ENCODE peak calls at places on chromosomes 11 and 22, in seven cellular contexts. One of them, this sample, is unnamed.

GRCh38 chr11:62918531-62918930 is 2.6 kb downstream of the CHRM1 start:
- DNase-seq in mesendoderm: peak; percentile 78
- DNase-seq in aorta: no peak
- DNase-seq in left ventricle myocardium inferior: no peak
- DNase-seq in astrocyte of the spinal cord: no peak
- DNase-seq in NB4: no peak
- DNase-seq in ovary: no peak
- DNase-seq in this sample: no peak

GRCh38 chr11:16867097-16867496 is 128.7 kb downstream of the C11orf58 start:
- DNase-seq in ovary: no peak
- DNase-seq in mesendoderm: peak; percentile 57
- DNase-seq in astrocyte of the spinal cord: no peak
- DNase-seq in left ventricle myocardium inferior: no peak
- DNase-seq in aorta: no peak
- DNase-seq in NB4: no peak
- DNase-seq in this sample: no peak

GRCh38 chr11:67364169-67364568 is 9.2 kb downstream of the CLCF1 start:
- DNase-seq in NB4: no peak
- DNase-seq in mesendoderm: no peak
- DNase-seq in ovary: no peak
- DNase-seq in aorta: no peak
- DNase-seq in left ventricle myocardium inferior: no peak
- DNase-seq in astrocyte of the spinal cord: no peak
- DNase-seq in this sample: no peak

GRCh38 chr11:2685566-2686359 is 14.0 kb downstream of the KCNQ1OT1 start:
- DNase-seq in left ventricle myocardium inferior: no peak
- DNase-seq in mesendoderm: no peak
- DNase-seq in ovary: no peak
- DNase-seq in NB4: no peak
- DNase-seq in astrocyte of the spinal cord: no peak
- DNase-seq in aorta: peak; percentile 32
- DNase-seq in this sample: no peak

GRCh38 chr22:45823331-45823730 is 151.7 kb downstream of the ATXN10 start:
- DNase-seq in astrocyte of the spinal cord: no peak
- DNase-seq in left ventricle myocardium inferior: no peak
- DNase-seq in NB4: no peak
- DNase-seq in ovary: no peak
- DNase-seq in aorta: no peak
- DNase-seq in mesendoderm: no peak
- DNase-seq in this sample: no peak

GRCh38 chr11:13292970-13293369 is 15.4 kb downstream of the BMAL1 start:
- DNase-seq in left ventricle myocardium inferior: no peak
- DNase-seq in NB4: no peak
- DNase-seq in aorta: no peak
- DNase-seq in mesendoderm: peak; percentile 65
- DNase-seq in ovary: no peak
- DNase-seq in astrocyte of the spinal cord: no peak
- DNase-seq in this sample: no peak

GRCh38 chr22:23152238-23153114 is 7.2 kb downstream of the RAB36 start:
- DNase-seq in NB4: peak; percentile 37
- DNase-seq in aorta: no peak
- DNase-seq in astrocyte of the spinal cord: no peak
- DNase-seq in left ventricle myocardium inferior: no peak
- DNase-seq in ovary: no peak
- DNase-seq in mesendoderm: no peak
- DNase-seq in this sample: no peak

GRCh38 chr11:94325681-94326080 is 21.3 kb downstream of the IZUMO1R start:
- DNase-seq in ovary: no peak
- DNase-seq in left ventricle myocardium inferior: no peak
- DNase-seq in NB4: peak; percentile 72
- DNase-seq in aorta: no peak
- DNase-seq in astrocyte of the spinal cord: no peak
- DNase-seq in mesendoderm: peak; percentile 83
- DNase-seq in this sample: peak; percentile 50

GRCh38 chr11:93652161-93652597 is 9.3 kb upstream of the CEP295 start:
- DNase-seq in NB4: peak; percentile 69
- DNase-seq in ovary: no peak
- DNase-seq in astrocyte of the spinal cord: peak; percentile 60
- DNase-seq in mesendoderm: peak; percentile 44
- DNase-seq in aorta: no peak
- DNase-seq in left ventricle myocardium inferior: no peak
- DNase-seq in this sample: no peak

GRCh38 chr11:35427158-35427557 is 7.8 kb upstream of the SLC1A2 start:
- DNase-seq in ovary: no peak
- DNase-seq in astrocyte of the spinal cord: peak; percentile 82
- DNase-seq in aorta: no peak
- DNase-seq in mesendoderm: no peak
- DNase-seq in left ventricle myocardium inferior: peak; percentile 27
- DNase-seq in NB4: no peak
- DNase-seq in this sample: no peak

GRCh38 chr22:48670317-48670716 is 1157.4 kb downstream of the BRD1 start:
- DNase-seq in ovary: no peak
- DNase-seq in astrocyte of the spinal cord: no peak
- DNase-seq in aorta: no peak
- DNase-seq in mesendoderm: no peak
- DNase-seq in left ventricle myocardium inferior: no peak
- DNase-seq in NB4: no peak
- DNase-seq in this sample: no peak

GRCh38 chr11:33761471-33761870 is 12.8 kb downstream of the FBXO3 start:
- DNase-seq in aorta: no peak
- DNase-seq in ovary: no peak
- DNase-seq in left ventricle myocardium inferior: no peak
- DNase-seq in mesendoderm: no peak
- DNase-seq in astrocyte of the spinal cord: no peak
- DNase-seq in NB4: no peak
- DNase-seq in this sample: no peak

GRCh38 chr22:45023431-45023830 is 13.6 kb upstream of the PHF21B start:
- DNase-seq in mesendoderm: no peak
- DNase-seq in ovary: no peak
- DNase-seq in NB4: no peak
- DNase-seq in left ventricle myocardium inferior: no peak
- DNase-seq in astrocyte of the spinal cord: no peak
- DNase-seq in aorta: no peak
- DNase-seq in this sample: no peak

GRCh38 chr11:132312161-132312560 is 941.7 kb downstream of the NTM start:
- DNase-seq in ovary: no peak
- DNase-seq in NB4: peak; percentile 4
- DNase-seq in aorta: no peak
- DNase-seq in astrocyte of the spinal cord: peak; percentile 82
- DNase-seq in left ventricle myocardium inferior: no peak
- DNase-seq in mesendoderm: no peak
- DNase-seq in this sample: no peak

GRCh38 chr11:72144807-72145565 is 9.5 kb downstream of the FOLR3 start:
- DNase-seq in NB4: no peak
- DNase-seq in ovary: no peak
- DNase-seq in aorta: no peak
- DNase-seq in mesendoderm: no peak
- DNase-seq in astrocyte of the spinal cord: peak; percentile 36
- DNase-seq in left ventricle myocardium inferior: no peak
- DNase-seq in this sample: no peak

GRCh38 chr11:114358711-114359110 is 41.6 kb downstream of the C11orf71 start:
- DNase-seq in left ventricle myocardium inferior: no peak
- DNase-seq in aorta: no peak
- DNase-seq in NB4: peak; percentile 48
- DNase-seq in astrocyte of the spinal cord: no peak
- DNase-seq in ovary: no peak
- DNase-seq in mesendoderm: no peak
- DNase-seq in this sample: no peak

GRCh38 chr11:36492724-36493304 is 17.3 kb downstream of the TRAF6 start:
- DNase-seq in NB4: peak; percentile 70
- DNase-seq in ovary: no peak
- DNase-seq in left ventricle myocardium inferior: no peak
- DNase-seq in astrocyte of the spinal cord: peak; percentile 57
- DNase-seq in aorta: no peak
- DNase-seq in mesendoderm: peak; percentile 54
- DNase-seq in this sample: peak; percentile 23

GRCh38 chr22:29638678-29639077 is 35.2 kb downstream of the NF2 start:
- DNase-seq in ovary: no peak
- DNase-seq in aorta: no peak
- DNase-seq in left ventricle myocardium inferior: no peak
- DNase-seq in mesendoderm: no peak
- DNase-seq in NB4: no peak
- DNase-seq in astrocyte of the spinal cord: no peak
- DNase-seq in this sample: no peak

GRCh38 chr11:80637011-80637410 is 1196.2 kb upstream of the TENM4 start:
- DNase-seq in NB4: no peak
- DNase-seq in aorta: no peak
- DNase-seq in left ventricle myocardium inferior: no peak
- DNase-seq in astrocyte of the spinal cord: no peak
- DNase-seq in mesendoderm: no peak
- DNase-seq in ovary: no peak
- DNase-seq in this sample: no peak

GRCh38 chr11:67281552-67282150 is 7.5 kb upstream of the ANKRD13D start:
- DNase-seq in aorta: peak; percentile 46
- DNase-seq in NB4: no peak
- DNase-seq in left ventricle myocardium inferior: no peak
- DNase-seq in astrocyte of the spinal cord: no peak
- DNase-seq in ovary: peak; percentile 33
- DNase-seq in mesendoderm: no peak
- DNase-seq in this sample: no peak

DNA sequence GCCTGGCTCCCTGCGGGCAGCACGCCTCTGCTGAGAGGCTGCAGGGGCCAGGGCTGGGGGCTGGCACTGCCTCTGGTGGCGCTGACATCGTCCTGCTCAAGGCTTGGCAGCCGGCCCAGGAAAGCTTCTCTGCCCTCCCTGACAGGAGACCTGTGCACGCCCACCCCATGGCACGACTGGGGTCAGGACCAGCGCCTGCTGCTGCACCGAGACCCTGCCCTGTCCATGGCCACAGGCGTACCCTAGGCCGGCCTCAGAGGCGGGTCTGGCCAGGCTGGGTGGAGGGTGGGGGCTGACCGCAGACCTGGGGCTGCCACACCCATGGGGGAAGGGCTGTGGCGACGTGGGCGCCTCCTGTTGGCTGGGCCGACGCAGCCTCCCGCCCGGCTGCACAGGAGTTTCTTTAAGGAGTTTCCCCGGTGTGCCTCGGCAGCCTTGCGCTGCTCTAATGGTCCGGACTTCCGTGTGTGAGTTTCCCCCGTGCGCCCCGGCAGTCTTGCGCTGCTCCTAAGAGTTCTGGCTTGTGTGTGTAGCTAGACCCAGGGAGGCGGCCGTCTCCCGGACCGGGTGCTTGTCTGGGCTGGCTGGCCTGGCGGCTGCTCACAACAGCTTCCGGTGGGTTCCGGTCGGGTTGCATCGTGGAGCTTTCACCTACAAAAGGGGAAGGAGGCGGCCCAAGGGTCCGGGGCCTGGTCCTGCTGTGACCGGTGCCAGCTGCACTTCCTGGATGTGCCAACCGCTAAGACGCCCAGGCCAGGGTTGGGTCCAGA is 4.7 kb downstream of the TRABD start:
- DNase-seq in aorta: peak; percentile 90
- DNase-seq in astrocyte of the spinal cord: peak; percentile 55
- DNase-seq in NB4: peak; percentile 91
- DNase-seq in ovary: peak; percentile 79
- DNase-seq in mesendoderm: peak; percentile 75
- DNase-seq in left ventricle myocardium inferior: peak; percentile 84
- DNase-seq in this sample: peak; percentile 72
- H3K4me3 ChIP-seq in aorta: peak overlapping the region; percentile 6
- H3K4me3 ChIP-seq in astrocyte of the spinal cord: peak overlapping the region; percentile 30
- H3K4me3 ChIP-seq in NB4: peak overlapping the region; percentile 56
- H3K4me3 ChIP-seq in ovary: peak overlapping the region; percentile 30
- H3K4me3 ChIP-seq in mesendoderm: no peak overlapping the region
- H3K4me3 ChIP-seq in left ventricle myocardium inferior: peak overlapping the region; percentile 65
- H3K4me3 ChIP-seq in this sample: peak overlapping the region; percentile 94

GRCh38 chr11:69915501-69916250 is 96.5 kb upstream of the FGF3 start:
- DNase-seq in mesendoderm: peak; percentile 82
- DNase-seq in astrocyte of the spinal cord: peak; percentile 71
- DNase-seq in ovary: peak; percentile 86
- DNase-seq in left ventricle myocardium inferior: peak; percentile 86
- DNase-seq in NB4: peak; percentile 68
- DNase-seq in aorta: peak; percentile 94
- DNase-seq in this sample: peak; percentile 35
- H3K4me3 ChIP-seq in mesendoderm: no peak overlapping the region
- H3K4me3 ChIP-seq in astrocyte of the spinal cord: no peak overlapping the region
- H3K4me3 ChIP-seq in ovary: no peak overlapping the region
- H3K4me3 ChIP-seq in left ventricle myocardium inferior: peak overlapping the region; percentile 46
- H3K4me3 ChIP-seq in NB4: no peak overlapping the region
- H3K4me3 ChIP-seq in aorta: no peak overlapping the region
- H3K4me3 ChIP-seq in this sample: no peak overlapping the region

GRCh38 chr22:25419247-25420113 is 145.0 kb upstream of the GRK3 start:
- DNase-seq in NB4: peak; percentile 83
- DNase-seq in ovary: no peak
- DNase-seq in left ventricle myocardium inferior: no peak
- DNase-seq in aorta: peak; percentile 82
- DNase-seq in astrocyte of the spinal cord: no peak
- DNase-seq in mesendoderm: no peak
- DNase-seq in this sample: no peak

GRCh38 chr22:25420925-25421904 is 143.3 kb upstream of the GRK3 start:
- DNase-seq in aorta: no peak
- DNase-seq in left ventricle myocardium inferior: no peak
- DNase-seq in NB4: peak; percentile 19
- DNase-seq in mesendoderm: peak; percentile 76
- DNase-seq in ovary: no peak
- DNase-seq in astrocyte of the spinal cord: no peak
- DNase-seq in this sample: no peak

GRCh38 chr22:25417792-25418191 is 146.7 kb upstream of the GRK3 start:
- DNase-seq in left ventricle myocardium inferior: no peak
- DNase-seq in ovary: no peak
- DNase-seq in astrocyte of the spinal cord: no peak
- DNase-seq in mesendoderm: no peak
- DNase-seq in aorta: no peak
- DNase-seq in NB4: no peak
- DNase-seq in this sample: no peak

GRCh38 chr22:25420471-25420924 is 144.0 kb upstream of the GRK3 start:
- DNase-seq in left ventricle myocardium inferior: no peak
- DNase-seq in astrocyte of the spinal cord: no peak
- DNase-seq in NB4: peak; percentile 57
- DNase-seq in mesendoderm: no peak
- DNase-seq in aorta: no peak
- DNase-seq in ovary: no peak
- DNase-seq in this sample: no peak
- H3K4me3 ChIP-seq in left ventricle myocardium inferior: peak overlapping the region; percentile 62
- H3K4me3 ChIP-seq in astrocyte of the spinal cord: no peak overlapping the region
- H3K4me3 ChIP-seq in NB4: peak overlapping the region; percentile 50
- H3K4me3 ChIP-seq in mesendoderm: no peak overlapping the region
- H3K4me3 ChIP-seq in aorta: no peak overlapping the region
- H3K4me3 ChIP-seq in ovary: no peak overlapping the region
- H3K4me3 ChIP-seq in this sample: peak overlapping the region; percentile 11

GRCh38 chr11:65448418-65449196 is 26.0 kb downstream of the NEAT1 start:
- DNase-seq in mesendoderm: peak; percentile 82
- DNase-seq in ovary: peak; percentile 43
- DNase-seq in left ventricle myocardium inferior: no peak
- DNase-seq in aorta: no peak
- DNase-seq in astrocyte of the spinal cord: peak; percentile 68
- DNase-seq in NB4: no peak
- DNase-seq in this sample: no peak
- H3K4me3 ChIP-seq in mesendoderm: no peak overlapping the region
- H3K4me3 ChIP-seq in ovary: no peak overlapping the region
- H3K4me3 ChIP-seq in left ventricle myocardium inferior: no peak overlapping the region
- H3K4me3 ChIP-seq in aorta: no peak overlapping the region
- H3K4me3 ChIP-seq in astrocyte of the spinal cord: no peak overlapping the region
- H3K4me3 ChIP-seq in NB4: no peak overlapping the region
- H3K4me3 ChIP-seq in this sample: no peak overlapping the region

This sample was measured in CD8-positive, alpha-beta T cell.